ENCODE peak calls at places on chromosome 6, in four cellular contexts. J, G, Z and Q are unnamed samples. For H3K36me3, the result is how much of the 10 kb centered on the place peaks cover.

GRCh38 chr6:166387642-166388325 is 5.0 kb upstream of the MPC1 start:
- DNase-seq in J (no peak), G (no peak), Z (no peak), Q (no peak)

GRCh38 chr6:169081264-169081663 is 172.4 kb downstream of the THBS2 start:
- DNase-seq in J (no peak), G (no peak), Z (no peak), Q (no peak)

GRCh38 chr6:164023535-164023934 is 609.0 kb downstream of the QKI start:
- DNase-seq in J (no peak), G (no peak), Z (no peak), Q (no peak)

GRCh38 chr6:125082931-125083683 is 70.5 kb upstream of the TPD52L1 start:
- DNase-seq in J (no peak), G (no peak), Z (no peak), Q (no peak)

GRCh38 chr6:109300874-109301273 is 81.4 kb downstream of the CD164 start:
- DNase-seq in J (no peak), G (no peak), Z (no peak), Q (no peak)

GRCh38 chr6:144064831-144065668 is 30.3 kb downstream of the SF3B5 start:
- DNase-seq in J (peak), G (peak), Z (no peak), Q (peak)

GRCh38 chr6:145044606-145045275 is 690.6 kb downstream of the EPM2A start:
- DNase-seq in J (no peak), G (peak), Z (peak), Q (no peak)

GRCh38 chr6:97405818-97406409 is 122.9 kb upstream of the MMS22L start:
- DNase-seq in J (no peak), G (no peak), Z (no peak), Q (no peak)

GRCh38 chr6:104407957-104408356 is 451.8 kb downstream of the HACE1 start:
- DNase-seq in J (no peak), G (no peak), Z (no peak), Q (no peak)

GRCh38 chr6:167044696-167045095 is 45.5 kb downstream of the CEP43 start:
- DNase-seq in J (no peak), G (peak), Z (peak), Q (peak)

GRCh38 chr6:10585232-10585887 is 64.2 kb downstream of the GCNT2 start:
- DNase-seq in J (peak), G (peak), Z (no peak), Q (peak)

GRCh38 chr6:169556758-169557505 is 144.9 kb downstream of the WDR27 start:
- DNase-seq in J (no peak), G (no peak), Z (no peak), Q (no peak)

GRCh38 chr6:124964084-124964763 is 2.0 kb downstream of the RNF217 start:
- DNase-seq in J (peak), G (peak), Z (no peak), Q (no peak)

GRCh38 chr6:113385020-113385431 is 472.1 kb upstream of the MARCKS start:
- DNase-seq in J (no peak), G (peak), Z (no peak), Q (no peak)

GRCh38 chr6:278494-278893 is 13.8 kb upstream of the DUSP22 start:
- DNase-seq in J (no peak), G (no peak), Z (no peak), Q (no peak)

GRCh38 chr6:8108031-8108660 is 5.8 kb upstream of the EEF1E1 start:
- DNase-seq in J (no peak), G (peak), Z (peak), Q (no peak)

GRCh38 chr6:139249387-139249786 is 42.4 kb downstream of the TXLNB start:
- DNase-seq in J (no peak), G (peak), Z (no peak), Q (no peak)

GRCh38 chr6:118663993-118664985 is 12.9 kb upstream of the CEP85L start:
- DNase-seq in J (no peak), G (no peak), Z (no peak), Q (no peak)

GRCh38 chr6:118780728-118781127 is 113.2 kb upstream of the ASF1A start:
- DNase-seq in J (no peak), G (no peak), Z (no peak), Q (no peak)

GRCh38 chr6:166027761-166028160 is 139.9 kb downstream of the TBXT start:
- DNase-seq in J (no peak), G (peak), Z (peak), Q (no peak)

GRCh38 chr6:108951351-108951953 is 103.2 kb downstream of the ARMC2 start:
- DNase-seq in J (no peak), G (no peak), Z (no peak), Q (no peak)

GRCh38 chr6:69780585-69781178 is 16.1 kb downstream of the LMBRD1 start:
- DNase-seq in J (no peak), G (no peak), Z (no peak), Q (no peak)

GRCh38 chr6:168024951-168025510 is 27.6 kb downstream of the KIF25 start:
- DNase-seq in J (no peak), G (no peak), Z (no peak), Q (no peak)

GRCh38 chr6:168152306-168152963 is 73.4 kb upstream of the FRMD1 start:
- DNase-seq in J (no peak), G (peak), Z (no peak), Q (peak)

GRCh38 chr6:63504777-63505384 is 67.4 kb upstream of the LOC128125822 start:
- DNase-seq in J (no peak), G (no peak), Z (no peak), Q (no peak)

GRCh38 chr6:83008631-83009030 is 57.0 kb downstream of the UBE3D start:
- DNase-seq in J (no peak), G (no peak), Z (no peak), Q (no peak)

GRCh38 chr6:73706971-73707370 is 11.0 kb downstream of the CD109 start:
- DNase-seq in J (no peak), G (no peak), Z (no peak), Q (no peak)

GRCh38 chr6:121187200-121187832 is 147.0 kb downstream of the TBC1D32 start:
- DNase-seq in J (no peak), G (no peak), Z (no peak), Q (no peak)

GRCh38 chr6:6998194-6998569 is 109.6 kb upstream of the RREB1 start:
- DNase-seq in J (no peak), G (no peak), Z (no peak), Q (no peak)

GRCh38 chr6:87904041-87904440 is 143.6 kb upstream of the SPACA1 start:
- DNase-seq in J (no peak), G (no peak), Z (no peak), Q (peak)

GRCh38 chr6:17638212-17638611 is 38.1 kb downstream of the FAM8A1 start:
- DNase-seq in J (no peak), G (no peak), Z (no peak), Q (no peak)

GRCh38 chr6:145569140-145569539 is 166.2 kb downstream of the EPM2A start:
- DNase-seq in J (no peak), G (peak), Z (peak), Q (no peak)

GRCh38 chr6:2197177-2197671 is 48.2 kb downstream of the GMDS start:
- DNase-seq in J (no peak), G (peak), Z (peak), Q (no peak)

GRCh38 chr6:2534406-2535139 is 216.1 kb downstream of the MYLK4 start:
- DNase-seq in J (no peak), G (no peak), Z (no peak), Q (no peak)

GRCh38 chr6:142846459-142846831 is 98.5 kb downstream of the HIVEP2 start:
- DNase-seq in J (no peak), G (peak), Z (no peak), Q (no peak)

GRCh38 chr6:142845624-142846458 is 99.1 kb downstream of the HIVEP2 start:
- DNase-seq in J (peak), G (peak), Z (peak), Q (peak)

GRCh38 chr6:142846883-142847287 is 98.1 kb downstream of the HIVEP2 start:
- DNase-seq in J (no peak), G (peak), Z (peak), Q (no peak)

GRCh38 chr6:142844065-142844755 is 100.8 kb downstream of the HIVEP2 start:
- DNase-seq in J (no peak), G (peak), Z (no peak), Q (no peak)

DNA sequence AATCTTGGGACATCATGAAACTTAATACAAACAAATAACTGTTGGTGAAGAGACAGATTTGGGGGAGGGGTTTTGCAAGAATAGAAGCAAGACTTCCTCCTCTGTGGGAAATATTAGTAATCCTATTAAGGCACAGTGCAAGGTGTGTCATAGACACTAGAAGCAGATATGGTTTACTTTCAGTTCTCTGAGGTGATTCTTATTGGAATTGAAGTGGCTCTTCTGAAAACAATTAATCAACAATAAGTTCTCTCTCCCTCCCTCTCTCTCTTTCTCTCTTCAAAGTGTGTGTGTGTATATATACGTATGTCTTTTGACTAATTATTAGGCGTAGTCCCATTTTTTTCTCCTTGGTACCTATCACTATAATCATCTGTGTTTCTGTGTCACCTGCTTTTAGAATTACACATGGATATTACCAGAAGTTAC is 99.8 kb downstream of the HIVEP2 start:
- DNase-seq in J (no peak), G (peak), Z (no peak), Q (no peak)
- H3K4me3 ChIP-seq in J (peak), G (peak), Z (no peak), Q (no peak)

DNA sequence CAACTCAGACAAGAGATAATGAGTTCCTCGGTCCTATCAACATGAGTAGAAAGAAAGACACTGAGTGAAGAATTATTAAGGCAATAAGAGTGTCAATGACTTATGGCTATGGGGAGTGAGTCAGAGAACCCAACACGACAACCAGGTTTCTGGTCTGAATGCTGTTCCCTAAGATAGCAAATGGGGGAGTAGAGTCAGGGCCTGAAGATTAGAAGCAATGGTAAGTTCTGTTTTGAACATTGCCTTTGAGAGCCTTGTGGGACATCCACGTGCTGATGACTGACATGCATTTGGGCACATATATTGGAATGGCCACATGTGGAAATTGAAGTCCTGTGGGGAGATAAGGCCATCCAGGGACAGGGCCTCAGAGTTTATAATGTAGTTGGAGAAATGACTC is 254.4 kb upstream of the TCF21 start:
- DNase-seq in J (no peak), G (no peak), Z (no peak), Q (no peak)
- H3K36me3 ChIP-seq in J (under half), G (under half), Z (under half), Q (under half)

GRCh38 chr6:27678449-27678848 is 205.5 kb upstream of the ZNF184 start:
- DNase-seq in J (no peak), G (no peak), Z (no peak), Q (no peak)

GRCh38 chr6:27674882-27675281 is 202.0 kb upstream of the ZNF184 start:
- DNase-seq in J (no peak), G (no peak), Z (no peak), Q (no peak)

GRCh38 chr6:27684264-27685211 is 211.6 kb upstream of the ZNF184 start:
- DNase-seq in J (peak), G (peak), Z (peak), Q (peak)

GRCh38 chr6:27679968-27680694 is 207.2 kb upstream of the ZNF184 start:
- DNase-seq in J (peak), G (no peak), Z (no peak), Q (no peak)

GRCh38 chr6:27679308-27679967 is 206.5 kb upstream of the ZNF184 start:
- DNase-seq in J (peak), G (no peak), Z (no peak), Q (no peak)
- H3K4me3 ChIP-seq in J (peak), G (no peak), Z (peak), Q (peak)

GRCh38 chr6:148521158-148521557 is 178.5 kb downstream of the SASH1 start:
- DNase-seq in J (no peak), G (no peak), Z (no peak), Q (no peak)

GRCh38 chr6:148523551-148523950 is 180.9 kb downstream of the SASH1 start:
- DNase-seq in J (no peak), G (peak), Z (no peak), Q (no peak)

GRCh38 chr6:148523051-148523450 is 180.4 kb downstream of the SASH1 start:
- DNase-seq in J (no peak), G (peak), Z (peak), Q (no peak)

GRCh38 chr6:148520109-148520841 is 177.6 kb downstream of the SASH1 start:
- DNase-seq in J (no peak), G (no peak), Z (no peak), Q (no peak)

GRCh38 chr6:148521586-148521985 is 178.9 kb downstream of the SASH1 start:
- DNase-seq in J (no peak), G (peak), Z (no peak), Q (no peak)
- H3K36me3 ChIP-seq in J (under half), G (under half), Z (under half), Q (under half)

GRCh38 chr6:26599591-26599990 is 2.8 kb downstream of the ABT1 start:
- DNase-seq in J (no peak), G (no peak), Z (no peak), Q (no peak)

GRCh38 chr6:26597389-26597766 is 625 bp downstream of the ABT1 start:
- DNase-seq in J (no peak), G (no peak), Z (no peak), Q (no peak)

GRCh38 chr6:26597821-26598220 is 1.1 kb downstream of the ABT1 start:
- DNase-seq in J (no peak), G (no peak), Z (no peak), Q (no peak)

GRCh38 chr6:26599134-26599533 is 2.4 kb downstream of the ABT1 start:
- DNase-seq in J (no peak), G (no peak), Z (no peak), Q (no peak)

GRCh38 chr6:26598267-26598666 is 1.5 kb downstream of the ABT1 start:
- DNase-seq in J (no peak), G (no peak), Z (no peak), Q (no peak)
- H3K4me3 ChIP-seq in J (no peak), G (peak), Z (peak), Q (no peak)

DNA sequence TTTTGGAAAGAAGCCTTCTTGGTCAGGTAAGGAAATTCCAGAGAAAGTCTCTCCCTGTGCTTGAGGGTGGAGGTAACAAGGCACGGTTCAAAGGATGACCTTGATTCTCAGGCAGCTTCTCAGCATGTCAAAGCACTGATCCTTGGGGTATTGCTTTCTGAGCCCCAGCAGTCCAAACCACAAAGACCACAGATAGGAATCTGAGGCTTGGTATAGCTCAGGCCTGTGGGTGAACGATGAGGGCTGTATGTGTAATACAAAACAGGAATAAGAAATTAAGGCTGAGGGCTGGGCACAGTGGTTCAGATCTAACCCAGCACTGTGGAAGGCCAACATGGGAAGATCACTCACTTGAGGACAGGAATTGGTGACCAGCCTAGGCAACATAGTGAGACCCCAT is 70.2 kb upstream of the SLC22A1 start:
- DNase-seq in J (no peak), G (peak), Z (no peak), Q (no peak)
- H3K36me3 ChIP-seq in J (under half), G (under half), Z (half or more), Q (under half)

GRCh38 chr6:154993026-154993425 is 2.1 kb upstream of the TIAM2 start:
- DNase-seq in J (no peak), G (no peak), Z (no peak), Q (no peak)

GRCh38 chr6:154996841-154997311 is 1.8 kb downstream of the TIAM2 start:
- DNase-seq in J (peak), G (no peak), Z (no peak), Q (peak)

GRCh38 chr6:154993710-154994109 is 1.4 kb upstream of the TIAM2 start:
- DNase-seq in J (no peak), G (no peak), Z (no peak), Q (no peak)

GRCh38 chr6:154994881-154995240 is 254 bp upstream of the TIAM2 start:
- DNase-seq in J (no peak), G (no peak), Z (no peak), Q (no peak)

DNA sequence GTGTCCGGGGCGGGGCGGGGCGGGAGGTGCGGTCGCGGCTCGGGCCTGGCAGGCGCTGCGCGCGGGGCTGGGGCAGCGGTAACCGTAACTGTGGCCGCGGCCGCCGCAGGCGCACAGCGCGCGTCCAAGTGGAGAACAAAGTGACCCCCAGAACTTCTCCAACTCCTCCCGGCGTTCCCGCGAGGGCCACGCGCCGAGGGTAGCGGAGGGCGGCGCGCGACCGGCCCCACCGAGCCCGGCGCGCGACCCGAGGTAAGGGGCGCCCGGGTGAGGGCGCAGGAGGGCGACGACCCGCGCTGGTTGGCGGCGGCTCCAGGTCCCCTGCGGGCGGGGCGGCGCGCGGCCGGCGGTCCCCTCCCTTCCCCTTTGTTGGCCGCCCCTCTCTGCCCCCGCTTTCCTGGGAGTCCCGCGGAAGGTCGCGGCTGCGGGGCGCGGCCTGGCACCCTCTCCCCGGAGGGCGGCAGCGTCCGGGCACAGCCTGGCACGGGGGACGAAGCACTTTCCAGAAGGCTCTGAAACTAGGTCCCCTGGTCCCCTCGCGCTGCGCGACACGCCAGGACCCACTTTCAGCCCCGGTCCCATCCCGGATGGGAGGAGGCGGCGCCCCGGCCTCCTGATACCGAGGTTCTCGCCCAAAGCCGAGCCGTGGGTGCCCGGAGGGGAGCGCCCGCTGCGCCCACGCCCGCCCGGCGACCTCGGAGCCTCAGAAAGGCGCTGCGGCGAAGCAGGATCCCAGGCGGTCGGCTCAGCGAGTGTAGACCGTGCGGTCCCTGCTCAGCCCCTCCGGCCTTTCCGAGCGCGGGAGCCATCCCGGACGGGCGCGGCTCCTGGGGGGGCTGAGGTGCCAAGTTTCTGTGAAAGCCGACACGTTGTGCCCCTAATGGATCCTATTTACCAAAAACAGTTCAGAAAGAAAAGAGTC is at the start of gene TIAM2:
- DNase-seq in J (peak), G (peak), Z (no peak), Q (peak)
- H3K4me3 ChIP-seq in J (peak), G (peak), Z (peak), Q (peak)